ENCODE peak calls at places on chromosomes 6 and 20, in five cellular contexts. One of them, this sample, is unnamed. For H3K4me1, the result is how much of the 10 kb centered on the place peaks cover.

GRCh38 chr6:45327956-45328522 is at the start of gene RUNX2:
- DNase-seq in lung: no peak
- DNase-seq in endothelial cell of umbilical vein: no peak
- DNase-seq in CD8-positive, alpha-beta T cell: no peak
- DNase-seq in neural progenitor cell: no peak
- DNase-seq in this sample: no peak

GRCh38 chr6:110557226-110557625 is 80.8 kb upstream of the SLC22A16 start:
- DNase-seq in endothelial cell of umbilical vein: no peak
- DNase-seq in CD8-positive, alpha-beta T cell: no peak
- DNase-seq in neural progenitor cell: no peak
- DNase-seq in lung: no peak
- DNase-seq in this sample: no peak

GRCh38 chr6:159919800-159920199 is 29.0 kb downstream of the MAS1 start:
- DNase-seq in neural progenitor cell: no peak
- DNase-seq in CD8-positive, alpha-beta T cell: no peak
- DNase-seq in endothelial cell of umbilical vein: no peak
- DNase-seq in lung: no peak
- DNase-seq in this sample: no peak

GRCh38 chr6:162058281-162058875 is 669.2 kb downstream of the PRKN start:
- DNase-seq in neural progenitor cell: no peak
- DNase-seq in CD8-positive, alpha-beta T cell: no peak
- DNase-seq in lung: no peak
- DNase-seq in endothelial cell of umbilical vein: no peak
- DNase-seq in this sample: no peak

GRCh38 chr6:126041516-126042447 is 55.4 kb downstream of the TRMT11 start:
- DNase-seq in neural progenitor cell: no peak
- DNase-seq in CD8-positive, alpha-beta T cell: no peak
- DNase-seq in lung: no peak
- DNase-seq in endothelial cell of umbilical vein: peak
- DNase-seq in this sample: no peak

GRCh38 chr6:7544597-7544996 is 3.1 kb downstream of the DSP start:
- DNase-seq in lung: no peak
- DNase-seq in CD8-positive, alpha-beta T cell: no peak
- DNase-seq in neural progenitor cell: peak
- DNase-seq in endothelial cell of umbilical vein: no peak
- DNase-seq in this sample: no peak

GRCh38 chr6:167786859-167787675 is 39.6 kb upstream of the AFDN start:
- DNase-seq in endothelial cell of umbilical vein: no peak
- DNase-seq in lung: no peak
- DNase-seq in CD8-positive, alpha-beta T cell: no peak
- DNase-seq in neural progenitor cell: no peak
- DNase-seq in this sample: no peak

GRCh38 chr6:138824482-138825134 is 28.7 kb downstream of the ECT2L start:
- DNase-seq in lung: no peak
- DNase-seq in endothelial cell of umbilical vein: peak
- DNase-seq in CD8-positive, alpha-beta T cell: no peak
- DNase-seq in neural progenitor cell: no peak
- DNase-seq in this sample: no peak

GRCh38 chr20:40953856-40954255 is 74.8 kb upstream of the TOP1 start:
- DNase-seq in neural progenitor cell: no peak
- DNase-seq in CD8-positive, alpha-beta T cell: no peak
- DNase-seq in endothelial cell of umbilical vein: no peak
- DNase-seq in lung: no peak
- DNase-seq in this sample: no peak

GRCh38 chr6:96899019-96899418 is 1.3 kb upstream of the NDUFAF4 start:
- DNase-seq in CD8-positive, alpha-beta T cell: no peak
- DNase-seq in endothelial cell of umbilical vein: peak
- DNase-seq in lung: no peak
- DNase-seq in neural progenitor cell: peak
- DNase-seq in this sample: peak

GRCh38 chr6:125722886-125723285 is 26.5 kb upstream of the HEY2 start:
- DNase-seq in neural progenitor cell: no peak
- DNase-seq in endothelial cell of umbilical vein: no peak
- DNase-seq in CD8-positive, alpha-beta T cell: no peak
- DNase-seq in lung: no peak
- DNase-seq in this sample: no peak

GRCh38 chr6:90233994-90234393 is 62.6 kb downstream of the BACH2 start:
- DNase-seq in lung: no peak
- DNase-seq in CD8-positive, alpha-beta T cell: peak
- DNase-seq in endothelial cell of umbilical vein: no peak
- DNase-seq in neural progenitor cell: no peak
- DNase-seq in this sample: no peak

DNA sequence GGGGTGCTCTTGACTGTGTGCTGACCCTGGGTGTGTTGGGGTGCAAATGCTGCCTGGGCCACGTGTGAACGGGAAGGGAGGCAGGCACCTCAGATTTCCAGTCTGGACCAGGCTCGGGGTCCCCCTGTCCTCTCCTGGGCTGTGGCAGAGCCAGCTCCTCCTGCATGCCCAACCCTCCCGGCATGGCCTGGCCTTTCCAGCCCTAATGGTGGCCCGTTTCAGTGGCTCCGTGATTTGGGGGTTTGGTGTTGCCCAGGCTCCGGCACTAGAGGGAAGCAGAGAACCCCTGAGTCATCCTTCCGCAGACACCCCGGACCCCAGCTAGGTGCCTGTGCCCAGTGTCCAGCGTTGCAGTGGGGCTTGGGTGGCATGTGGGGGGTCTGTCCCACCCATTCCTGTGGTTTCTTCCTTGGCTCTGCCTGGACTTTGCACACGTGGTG is 9.1 kb downstream of the RBM38 start:
- DNase-seq in endothelial cell of umbilical vein: no peak
- DNase-seq in neural progenitor cell: no peak
- DNase-seq in lung: no peak
- DNase-seq in CD8-positive, alpha-beta T cell: no peak
- DNase-seq in this sample: no peak
- H3K4me3 ChIP-seq in endothelial cell of umbilical vein: no peak
- H3K4me3 ChIP-seq in neural progenitor cell: no peak
- H3K4me3 ChIP-seq in lung: no peak
- H3K4me3 ChIP-seq in CD8-positive, alpha-beta T cell: peak
- H3K4me3 ChIP-seq in this sample: no peak

GRCh38 chr20:10309326-10309725 is 90.7 kb downstream of the SNAP25 start:
- DNase-seq in CD8-positive, alpha-beta T cell: no peak
- DNase-seq in endothelial cell of umbilical vein: peak
- DNase-seq in neural progenitor cell: no peak
- DNase-seq in lung: no peak
- DNase-seq in this sample: no peak
- H3K4me1 ChIP-seq in CD8-positive, alpha-beta T cell: under half
- H3K4me1 ChIP-seq in endothelial cell of umbilical vein: under half
- H3K4me1 ChIP-seq in neural progenitor cell: under half
- H3K4me1 ChIP-seq in lung: under half
- H3K4me1 ChIP-seq in this sample: under half

GRCh38 chr6:36109092-36109491 is 21.2 kb upstream of the MAPK13 start:
- DNase-seq in endothelial cell of umbilical vein: no peak
- DNase-seq in neural progenitor cell: no peak
- DNase-seq in lung: no peak
- DNase-seq in CD8-positive, alpha-beta T cell: no peak
- DNase-seq in this sample: no peak
- H3K4me3 ChIP-seq in endothelial cell of umbilical vein: no peak
- H3K4me3 ChIP-seq in neural progenitor cell: no peak
- H3K4me3 ChIP-seq in lung: no peak
- H3K4me3 ChIP-seq in CD8-positive, alpha-beta T cell: no peak
- H3K4me3 ChIP-seq in this sample: no peak

DNA sequence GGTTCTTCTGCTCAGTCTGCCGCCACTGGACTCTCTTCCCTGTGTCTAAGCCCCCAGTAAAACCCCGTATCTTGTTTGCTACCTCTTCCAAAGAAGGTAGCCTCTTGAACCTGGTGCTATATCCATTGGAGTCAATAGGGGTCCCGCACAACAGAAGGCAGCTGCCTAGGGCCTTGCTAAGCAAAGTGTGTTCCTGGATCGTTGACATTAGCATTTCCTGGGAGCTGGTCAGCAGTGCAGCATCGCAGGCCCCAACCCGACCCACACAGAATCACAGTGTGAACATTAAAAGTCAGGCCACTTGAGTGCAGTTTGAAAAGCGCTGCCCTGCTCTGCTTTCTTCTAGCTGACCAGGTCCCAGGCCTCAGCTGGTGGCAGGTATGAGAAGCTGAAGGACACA is 2.9 kb downstream of the ADA start:
- DNase-seq in CD8-positive, alpha-beta T cell: no peak
- DNase-seq in endothelial cell of umbilical vein: no peak
- DNase-seq in lung: no peak
- DNase-seq in neural progenitor cell: peak
- DNase-seq in this sample: no peak
- H3K4me1 ChIP-seq in CD8-positive, alpha-beta T cell: half or more
- H3K4me1 ChIP-seq in endothelial cell of umbilical vein: under half
- H3K4me1 ChIP-seq in lung: under half
- H3K4me1 ChIP-seq in neural progenitor cell: under half
- H3K4me1 ChIP-seq in this sample: under half

GRCh38 chr6:84581494-84582259 is 182.7 kb downstream of the TBX18 start:
- DNase-seq in endothelial cell of umbilical vein: no peak
- DNase-seq in lung: no peak
- DNase-seq in CD8-positive, alpha-beta T cell: no peak
- DNase-seq in neural progenitor cell: no peak
- DNase-seq in this sample: no peak
- H3K4me3 ChIP-seq in endothelial cell of umbilical vein: no peak
- H3K4me3 ChIP-seq in lung: no peak
- H3K4me3 ChIP-seq in CD8-positive, alpha-beta T cell: no peak
- H3K4me3 ChIP-seq in neural progenitor cell: no peak
- H3K4me3 ChIP-seq in this sample: no peak

DNA sequence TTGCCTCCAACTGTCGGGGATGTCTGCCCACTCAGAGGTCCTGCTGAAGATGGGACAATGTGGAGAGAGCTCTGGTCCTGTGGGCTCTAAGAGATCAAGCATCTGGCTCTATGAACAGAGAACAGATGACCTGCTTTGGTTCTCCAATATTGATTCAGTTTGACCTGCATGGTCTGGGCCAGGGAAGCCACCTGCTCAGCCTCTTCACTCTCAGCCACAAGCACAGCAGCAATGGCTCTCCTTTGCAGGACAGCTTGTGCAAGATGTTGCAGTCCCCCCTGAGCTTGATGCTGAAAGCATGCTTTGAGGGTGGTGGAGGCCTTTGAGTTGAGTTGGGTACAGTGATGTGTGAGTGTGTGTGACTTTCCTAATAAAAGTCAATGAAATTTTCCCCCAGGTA is 18.6 kb upstream of the MCM3 start:
- DNase-seq in lung: no peak
- DNase-seq in endothelial cell of umbilical vein: no peak
- DNase-seq in CD8-positive, alpha-beta T cell: no peak
- DNase-seq in neural progenitor cell: no peak
- DNase-seq in this sample: no peak
- H3K4me1 ChIP-seq in lung: under half
- H3K4me1 ChIP-seq in endothelial cell of umbilical vein: under half
- H3K4me1 ChIP-seq in CD8-positive, alpha-beta T cell: half or more
- H3K4me1 ChIP-seq in neural progenitor cell: under half
- H3K4me1 ChIP-seq in this sample: under half

GRCh38 chr20:46709459-46710148 is at the start of gene SLC2A10:
- DNase-seq in CD8-positive, alpha-beta T cell: no peak
- DNase-seq in neural progenitor cell: peak
- DNase-seq in endothelial cell of umbilical vein: peak
- DNase-seq in lung: peak
- DNase-seq in this sample: peak
- H3K4me3 ChIP-seq in CD8-positive, alpha-beta T cell: peak
- H3K4me3 ChIP-seq in neural progenitor cell: peak
- H3K4me3 ChIP-seq in endothelial cell of umbilical vein: peak
- H3K4me3 ChIP-seq in lung: peak
- H3K4me3 ChIP-seq in this sample: peak

DNA sequence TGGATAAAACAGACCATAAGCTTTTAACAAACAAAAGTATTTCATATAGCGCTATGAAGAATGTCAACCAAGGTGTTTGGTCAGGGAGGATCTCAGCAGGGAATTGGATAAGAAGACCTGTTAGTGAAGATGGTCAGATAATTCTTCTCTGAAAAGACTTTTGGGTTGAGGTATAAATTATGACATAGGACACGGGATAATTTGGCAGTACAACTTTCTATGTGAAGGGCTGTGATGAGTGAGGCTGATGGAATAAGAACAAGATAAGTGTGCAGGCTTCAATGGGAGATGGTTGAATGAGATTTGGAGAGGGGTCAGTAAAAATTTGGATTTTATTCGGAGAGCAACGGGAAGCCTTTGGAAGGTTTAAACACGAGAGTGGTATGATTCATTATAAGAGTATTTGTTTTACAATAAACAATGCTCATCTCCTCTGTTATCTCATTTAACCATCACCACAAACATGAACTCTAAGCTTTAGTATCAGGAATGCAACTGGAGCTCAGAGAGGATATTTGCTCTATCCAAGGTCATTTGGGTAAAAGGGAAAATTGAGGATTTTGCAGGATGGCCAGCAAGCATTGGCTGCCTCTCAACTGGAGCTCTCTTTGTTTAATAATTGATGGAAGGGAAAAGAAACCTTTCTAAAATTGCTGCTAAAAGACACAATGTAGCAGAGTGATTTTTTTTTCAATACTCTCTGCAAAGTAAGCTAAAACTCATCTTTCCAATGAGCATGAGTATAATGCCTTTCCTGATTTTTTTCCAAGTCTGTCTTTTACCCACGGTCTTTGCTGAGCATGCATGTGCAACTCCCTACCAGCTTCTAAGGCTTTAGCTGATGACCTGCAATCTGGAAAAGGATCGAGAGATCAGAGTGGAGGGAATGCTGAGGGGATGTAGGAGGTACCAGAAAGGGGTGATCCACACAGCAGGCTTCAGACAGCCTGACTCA is 534.0 kb downstream of the CBLN4 start:
- DNase-seq in CD8-positive, alpha-beta T cell: no peak
- DNase-seq in lung: no peak
- DNase-seq in neural progenitor cell: no peak
- DNase-seq in endothelial cell of umbilical vein: no peak
- DNase-seq in this sample: no peak
- H3K4me1 ChIP-seq in CD8-positive, alpha-beta T cell: under half
- H3K4me1 ChIP-seq in lung: under half
- H3K4me1 ChIP-seq in neural progenitor cell: under half
- H3K4me1 ChIP-seq in endothelial cell of umbilical vein: under half
- H3K4me1 ChIP-seq in this sample: under half

This sample was measured in prostate gland.